ENCODE peak calls at places on chromosome 15, in nine cellular contexts. S is pancreas; W is CD4-positive, alpha-beta T cell; E is choroid plexus epithelial cell; A is fibroblast of pulmonary artery; V is cardiac muscle cell; O is adrenal gland; C is GM06990; X is sigmoid colon. T is an unnamed sample.

GRCh38 chr15:90915216-90915807 is 12.2 kb downstream of the MAN2A2 start:
- DNase-seq in S (no peak), W (no peak), E (no peak), A (no peak), V (no peak), O (no peak), C (no peak), X (no peak), T (peak; percentile 32)

GRCh38 chr15:81813215-81813614 is 232.6 kb downstream of the MEX3B start:
- DNase-seq in S (no peak), W (no peak), E (peak; percentile 47), A (no peak), V (no peak), O (no peak), C (no peak), X (no peak), T (no peak)

GRCh38 chr15:38696120-38696727 is 131.6 kb upstream of the RASGRP1 start:
- DNase-seq in S (no peak), W (peak; percentile 59), E (peak; percentile 63), A (no peak), V (no peak), O (no peak), C (peak; percentile 65), X (no peak), T (no peak)

GRCh38 chr15:27514526-27514925 is 543.5 kb downstream of the GABRG3 start:
- DNase-seq in S (no peak), W (no peak), E (no peak), A (no peak), V (no peak), O (no peak), C (no peak), X (no peak), T (no peak)

GRCh38 chr15:41989573-41990242 is 17.4 kb upstream of the EHD4 start:
- DNase-seq in S (peak; percentile 98), W (peak; percentile 75), E (peak; percentile 84), A (peak; percentile 79), V (peak; percentile 85), O (peak; percentile 78), C (peak; percentile 63), X (peak; percentile 85), T (peak; percentile 81)

GRCh38 chr15:85711590-85712192 is 83.0 kb downstream of the KLHL25 start:
- DNase-seq in S (no peak), W (no peak), E (no peak), A (no peak), V (no peak), O (no peak), C (no peak), X (no peak), T (no peak)

GRCh38 chr15:55778932-55779331 is 36.0 kb upstream of the PRTG start:
- DNase-seq in S (no peak), W (no peak), E (no peak), A (no peak), V (no peak), O (no peak), C (no peak), X (no peak), T (no peak)

GRCh38 chr15:57586661-57587404 is 4.9 kb upstream of the MYZAP start:
- DNase-seq in S (no peak), W (no peak), E (no peak), A (no peak), V (no peak), O (no peak), C (peak; percentile 28), X (no peak), T (no peak)

GRCh38 chr15:88258021-88258641 is 1.6 kb upstream of the NTRK3 start:
- DNase-seq in S (peak; percentile 29), W (no peak), E (peak; percentile 9), A (peak; percentile 8), V (peak; percentile 86), O (no peak), C (no peak), X (no peak), T (no peak)

GRCh38 chr15:63463030-63463429 is 41.4 kb upstream of the USP3 start:
- DNase-seq in S (no peak), W (no peak), E (no peak), A (no peak), V (no peak), O (no peak), C (no peak), X (no peak), T (no peak)

GRCh38 chr15:85477730-85478129 is 97.3 kb downstream of the AKAP13 start:
- DNase-seq in S (no peak), W (no peak), E (peak; percentile 82), A (peak; percentile 55), V (no peak), O (no peak), C (no peak), X (no peak), T (no peak)

GRCh38 chr15:98896802-98897732 is 110.5 kb downstream of the PGPEP1L start:
- DNase-seq in S (no peak), W (no peak), E (peak; percentile 99), A (peak; percentile 99), V (no peak), O (peak; percentile 74), C (no peak), X (no peak), T (no peak)

DNA sequence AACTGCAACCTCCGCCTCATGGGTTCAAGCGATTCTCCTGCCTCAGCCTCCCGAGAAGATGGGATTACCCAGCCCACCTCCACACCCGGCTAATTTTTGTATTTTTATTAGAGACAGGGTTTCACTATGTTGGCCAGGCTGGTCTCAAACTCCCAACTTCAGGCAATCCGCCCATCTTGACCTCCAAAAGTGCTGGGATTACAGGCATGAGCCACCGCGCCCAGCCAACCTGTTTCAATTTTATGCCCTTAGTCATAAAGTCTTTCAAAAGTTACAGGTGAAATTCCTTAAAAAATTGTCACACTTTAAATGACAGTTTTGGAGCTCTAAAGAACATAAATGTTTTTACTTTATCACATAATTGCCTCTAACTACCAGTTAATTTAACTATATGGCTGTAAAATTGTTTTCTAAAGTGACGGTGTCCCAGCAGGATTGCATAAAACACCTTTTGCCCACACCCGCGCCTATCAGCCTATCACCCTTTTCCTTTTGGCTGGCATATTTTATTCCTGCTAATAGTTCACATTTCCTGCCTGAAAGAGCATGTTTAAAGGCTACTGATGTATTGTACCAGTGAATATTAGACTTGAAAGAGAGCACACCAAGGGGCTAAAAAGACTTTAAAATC is 164.2 kb upstream of the SEMA6D start:
- DNase-seq in S (no peak), W (no peak), E (no peak), A (no peak), V (no peak), O (no peak), C (no peak), X (no peak), T (no peak)
- TF ChIP-seq CTCF in S (no peak), W (no peak), E (no peak), A (no peak), V (no peak), O (no peak), C (no peak), X (no peak), T (no peak)

DNA sequence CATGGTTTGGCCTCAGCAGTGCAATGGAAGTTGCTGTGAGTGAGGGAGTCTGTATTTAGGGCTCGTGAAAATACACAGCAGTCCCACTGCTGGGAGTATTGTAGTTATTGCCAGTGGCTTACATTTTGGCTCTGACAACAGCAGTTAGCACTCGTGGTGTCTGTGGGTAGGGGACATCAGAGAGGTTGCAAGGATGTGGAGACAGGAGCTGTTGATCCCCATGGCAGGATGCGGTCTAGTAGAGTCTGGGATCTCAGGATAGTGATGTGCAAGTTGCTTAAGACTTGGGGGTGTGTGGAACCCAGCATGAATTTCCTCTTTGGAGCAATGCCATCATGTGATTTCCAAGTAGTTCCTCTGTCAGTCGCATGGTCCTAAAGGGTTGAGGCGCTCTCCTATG is 59.9 kb downstream of the GALK2 start:
- DNase-seq in S (no peak), W (no peak), E (peak; percentile 38), A (no peak), V (no peak), O (no peak), C (no peak), X (no peak), T (no peak)
- TF ChIP-seq CTCF in S (no peak), W (no peak), E (no peak), A (no peak), V (no peak), O (no peak), C (no peak), X (no peak), T (no peak)

DNA sequence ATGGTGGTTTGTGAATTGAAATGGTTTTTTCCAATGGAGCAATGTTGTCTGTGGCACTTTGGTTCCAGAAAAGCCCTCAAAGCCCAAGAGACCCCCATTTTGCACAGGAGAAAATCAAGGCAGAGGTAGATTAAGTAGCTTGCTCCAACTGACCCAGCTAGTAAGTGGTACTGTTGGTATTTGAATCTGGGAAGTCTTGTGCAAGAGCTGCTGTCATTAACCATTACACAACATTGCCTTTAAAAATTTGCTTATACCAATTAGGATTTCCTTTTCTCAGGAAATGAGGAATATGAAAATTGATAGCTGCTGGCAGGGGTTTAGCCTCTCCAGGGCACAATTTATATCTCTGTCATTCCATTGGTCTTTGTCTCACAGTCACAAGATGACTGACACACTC is 102.4 kb upstream of the UBE3A start:
- DNase-seq in S (no peak), W (no peak), E (no peak), A (no peak), V (no peak), O (no peak), C (no peak), X (no peak), T (no peak)
- TF ChIP-seq CTCF in S (no peak), W (no peak), E (no peak), A (no peak), V (no peak), O (no peak), C (no peak), X (no peak), T (no peak)

DNA sequence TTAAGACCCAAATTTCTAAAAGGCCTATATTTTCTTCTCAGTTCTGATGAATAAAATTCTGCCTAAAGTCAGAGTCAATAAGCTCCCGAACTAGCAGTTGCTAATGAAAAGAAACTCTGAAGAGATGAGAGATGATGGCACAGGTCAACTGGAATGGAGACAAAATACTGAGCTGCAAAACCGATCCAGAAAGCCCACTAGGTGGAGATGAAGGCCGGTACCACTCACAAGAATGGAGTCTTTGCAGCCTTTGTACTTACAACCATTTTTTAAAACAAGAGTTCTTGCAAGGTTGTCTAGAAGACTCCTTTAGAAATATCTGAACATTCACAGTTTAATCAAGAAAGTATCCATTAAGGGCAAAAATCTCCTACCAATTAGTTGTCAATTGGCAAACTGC is 119.9 kb upstream of the TJP1 start:
- DNase-seq in S (no peak), W (no peak), E (peak; percentile 75), A (no peak), V (peak; percentile 31), O (no peak), C (no peak), X (no peak), T (no peak)
- TF ChIP-seq CTCF in S (no peak), W (no peak), E (peak; percentile 77), A (peak; percentile 17), V (peak; percentile 24), O (no peak), C (no peak), X (no peak), T (peak; percentile 47)

DNA sequence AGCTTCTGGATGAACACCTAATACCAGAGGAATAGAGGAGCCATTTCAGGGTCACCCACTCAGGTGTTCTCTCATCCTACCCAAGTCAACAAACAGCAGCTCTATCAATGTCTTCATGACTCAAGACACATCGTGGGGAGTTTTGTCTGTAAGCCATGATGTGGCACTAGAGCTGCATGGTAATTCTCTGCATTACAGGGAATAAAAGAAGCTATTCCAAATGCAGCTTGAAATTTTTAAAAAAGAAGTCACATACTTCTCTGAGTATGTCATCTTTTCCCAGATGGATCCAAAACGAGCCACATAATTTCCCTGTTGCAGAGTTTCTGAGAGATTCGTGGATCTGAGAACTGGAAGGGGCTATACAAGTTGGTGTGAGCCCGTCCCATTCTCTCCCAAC is 6.1 kb upstream of the THSD4 start:
- DNase-seq in S (no peak), W (no peak), E (peak; percentile 69), A (peak; percentile 62), V (no peak), O (no peak), C (no peak), X (peak; percentile 2), T (no peak)
- TF ChIP-seq CTCF in S (no peak), W (no peak), E (peak; percentile 41), A (peak; percentile 20), V (no peak), O (no peak), C (no peak), X (no peak), T (no peak)